ENCODE peak calls at places on chromosomes 16 and 17, in six cellular contexts. One of them, this sample, is unnamed.

GRCh38 chr16:85291302-85292148 is 179.3 kb upstream of the CIBAR2 start:
- DNase-seq in GM12878: no peak
- DNase-seq in H1: no peak
- DNase-seq in K562: peak; percentile 72
- DNase-seq in SK-N-SH: no peak
- DNase-seq in HepG2: peak; percentile 93
- DNase-seq in this sample: no peak

GRCh38 chr17:59757881-59758385 is 50.5 kb downstream of the VMP1 start:
- DNase-seq in K562: no peak
- DNase-seq in HepG2: no peak
- DNase-seq in GM12878: no peak
- DNase-seq in H1: no peak
- DNase-seq in SK-N-SH: no peak
- DNase-seq in this sample: no peak

GRCh38 chr16:3774156-3774767 is 56.9 kb upstream of the TRAP1 start:
- DNase-seq in H1: no peak
- DNase-seq in GM12878: no peak
- DNase-seq in SK-N-SH: no peak
- DNase-seq in HepG2: no peak
- DNase-seq in K562: no peak
- DNase-seq in this sample: no peak

GRCh38 chr17:27547301-27547683 is 83.7 kb upstream of the LGALS9 start:
- DNase-seq in H1: no peak
- DNase-seq in SK-N-SH: no peak
- DNase-seq in GM12878: no peak
- DNase-seq in K562: peak; percentile 64
- DNase-seq in HepG2: no peak
- DNase-seq in this sample: no peak

GRCh38 chr17:35022536-35023063 is 40.9 kb downstream of the RFFL start:
- DNase-seq in HepG2: peak; percentile 24
- DNase-seq in GM12878: no peak
- DNase-seq in H1: no peak
- DNase-seq in SK-N-SH: no peak
- DNase-seq in K562: no peak
- DNase-seq in this sample: peak; percentile 45

GRCh38 chr16:78706637-78707036 is 607.2 kb downstream of the WWOX start:
- DNase-seq in HepG2: peak; percentile 17
- DNase-seq in SK-N-SH: no peak
- DNase-seq in GM12878: no peak
- DNase-seq in H1: no peak
- DNase-seq in K562: no peak
- DNase-seq in this sample: no peak

GRCh38 chr16:89404561-89404960 is 85.8 kb downstream of the ANKRD11 start:
- DNase-seq in SK-N-SH: no peak
- DNase-seq in GM12878: no peak
- DNase-seq in H1: no peak
- DNase-seq in K562: no peak
- DNase-seq in HepG2: no peak
- DNase-seq in this sample: no peak

GRCh38 chr16:8763899-8764298 is 33.5 kb downstream of the TMEM186 start:
- DNase-seq in HepG2: no peak
- DNase-seq in GM12878: no peak
- DNase-seq in SK-N-SH: no peak
- DNase-seq in K562: no peak
- DNase-seq in H1: no peak
- DNase-seq in this sample: no peak

GRCh38 chr16:29962344-29962994 is 590 bp downstream of the TMEM219 start:
- DNase-seq in GM12878: no peak
- DNase-seq in H1: no peak
- DNase-seq in K562: peak; percentile 16
- DNase-seq in HepG2: peak; percentile 33
- DNase-seq in SK-N-SH: no peak
- DNase-seq in this sample: no peak

GRCh38 chr16:9258423-9259051 is 167.1 kb downstream of the HAPSTR1 start:
- DNase-seq in H1: peak; percentile 43
- DNase-seq in GM12878: no peak
- DNase-seq in K562: peak; percentile 66
- DNase-seq in SK-N-SH: peak; percentile 63
- DNase-seq in HepG2: peak; percentile 44
- DNase-seq in this sample: no peak

GRCh38 chr17:51322390-51323029 is 62.2 kb downstream of the UTP18 start:
- DNase-seq in SK-N-SH: peak; percentile 52
- DNase-seq in K562: peak; percentile 39
- DNase-seq in HepG2: peak; percentile 66
- DNase-seq in GM12878: no peak
- DNase-seq in H1: no peak
- DNase-seq in this sample: no peak

GRCh38 chr16:180101-180920 is at the start of gene HBQ1:
- DNase-seq in HepG2: peak; percentile 21
- DNase-seq in K562: peak; percentile 90
- DNase-seq in H1: no peak
- DNase-seq in SK-N-SH: peak; percentile 97
- DNase-seq in GM12878: no peak
- DNase-seq in this sample: no peak

GRCh38 chr17:20948984-20949777 is 93.6 kb downstream of the USP22 start:
- DNase-seq in GM12878: no peak
- DNase-seq in HepG2: no peak
- DNase-seq in SK-N-SH: no peak
- DNase-seq in K562: no peak
- DNase-seq in H1: no peak
- DNase-seq in this sample: no peak

GRCh38 chr16:2009302-2009711 is 314 bp downstream of the ZNF598 start:
- DNase-seq in H1: no peak
- DNase-seq in HepG2: no peak
- DNase-seq in K562: peak; percentile 47
- DNase-seq in GM12878: no peak
- DNase-seq in SK-N-SH: peak; percentile 70
- DNase-seq in this sample: no peak

GRCh38 chr17:73800893-73801292 is 156.6 kb upstream of the SDK2 start:
- DNase-seq in HepG2: no peak
- DNase-seq in SK-N-SH: no peak
- DNase-seq in K562: no peak
- DNase-seq in GM12878: no peak
- DNase-seq in H1: no peak
- DNase-seq in this sample: no peak

GRCh38 chr16:55133654-55134053 is 190.3 kb upstream of the IRX6 start:
- DNase-seq in K562: no peak
- DNase-seq in SK-N-SH: no peak
- DNase-seq in GM12878: no peak
- DNase-seq in H1: no peak
- DNase-seq in HepG2: no peak
- DNase-seq in this sample: no peak

GRCh38 chr16:80899804-80900592 is 95.6 kb upstream of the CDYL2 start:
- DNase-seq in HepG2: peak; percentile 52
- DNase-seq in GM12878: no peak
- DNase-seq in K562: peak; percentile 41
- DNase-seq in SK-N-SH: peak; percentile 68
- DNase-seq in H1: no peak
- DNase-seq in this sample: no peak

GRCh38 chr17:4806420-4806769 is 557 bp upstream of the PLD2 start:
- DNase-seq in SK-N-SH: no peak
- DNase-seq in HepG2: no peak
- DNase-seq in GM12878: no peak
- DNase-seq in K562: no peak
- DNase-seq in H1: no peak
- DNase-seq in this sample: no peak

GRCh38 chr17:16298140-16298662 is 55.1 kb downstream of the CENPV start:
- DNase-seq in HepG2: peak; percentile 90
- DNase-seq in K562: peak; percentile 22
- DNase-seq in SK-N-SH: no peak
- DNase-seq in H1: no peak
- DNase-seq in GM12878: no peak
- DNase-seq in this sample: no peak

GRCh38 chr16:87333101-87333500 is 15.9 kb upstream of the C16orf95 start:
- DNase-seq in HepG2: no peak
- DNase-seq in GM12878: no peak
- DNase-seq in H1: no peak
- DNase-seq in SK-N-SH: no peak
- DNase-seq in K562: no peak
- DNase-seq in this sample: no peak

GRCh38 chr17:16374539-16374938 is 6.4 kb upstream of the UBB start:
- DNase-seq in SK-N-SH: no peak
- DNase-seq in HepG2: no peak
- DNase-seq in H1: no peak
- DNase-seq in K562: no peak
- DNase-seq in GM12878: no peak
- DNase-seq in this sample: no peak

DNA sequence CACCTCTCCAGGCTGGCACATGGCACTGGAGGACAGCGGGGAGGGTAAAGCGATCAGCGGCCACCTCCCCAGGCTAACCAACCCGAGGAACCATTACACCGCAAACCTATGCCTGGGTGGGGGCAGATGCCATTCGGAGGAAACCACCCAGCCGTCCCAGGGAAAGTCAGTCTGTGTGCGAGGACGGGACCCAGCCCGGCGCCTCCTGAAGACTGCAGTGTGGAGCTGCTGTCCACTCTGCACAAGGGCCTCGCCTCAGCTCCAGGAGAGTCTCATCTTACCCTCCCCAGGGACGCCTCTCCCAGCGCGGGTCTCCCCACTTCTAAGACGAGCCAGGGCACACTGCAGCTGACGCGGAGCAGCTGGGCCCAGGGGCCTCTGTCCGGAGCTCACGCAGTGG is 8.0 kb downstream of the SLC38A10 start:
- DNase-seq in HepG2: no peak
- DNase-seq in GM12878: no peak
- DNase-seq in K562: no peak
- DNase-seq in SK-N-SH: no peak
- DNase-seq in H1: no peak
- DNase-seq in this sample: no peak
- TF ChIP-seq GABPA in HepG2: no peak
- TF ChIP-seq GABPA in GM12878: no peak
- TF ChIP-seq GABPA in K562: no peak
- TF ChIP-seq GABPA in SK-N-SH: no peak
- TF ChIP-seq GABPA in H1: no peak
- TF ChIP-seq GABPA in this sample: no peak

GRCh38 chr17:29368161-29368560 is 22.0 kb upstream of the TAOK1 start:
- DNase-seq in K562: no peak
- DNase-seq in SK-N-SH: no peak
- DNase-seq in H1: no peak
- DNase-seq in GM12878: no peak
- DNase-seq in HepG2: no peak
- DNase-seq in this sample: no peak

GRCh38 chr17:29363716-29364115 is 26.4 kb upstream of the TAOK1 start:
- DNase-seq in SK-N-SH: no peak
- DNase-seq in HepG2: no peak
- DNase-seq in GM12878: no peak
- DNase-seq in H1: no peak
- DNase-seq in K562: no peak
- DNase-seq in this sample: no peak

GRCh38 chr17:29368926-29369325 is 21.2 kb upstream of the TAOK1 start:
- DNase-seq in K562: no peak
- DNase-seq in GM12878: no peak
- DNase-seq in H1: no peak
- DNase-seq in HepG2: no peak
- DNase-seq in SK-N-SH: no peak
- DNase-seq in this sample: no peak

GRCh38 chr17:29359777-29360176 is 30.4 kb upstream of the TAOK1 start:
- DNase-seq in SK-N-SH: no peak
- DNase-seq in K562: no peak
- DNase-seq in H1: no peak
- DNase-seq in GM12878: no peak
- DNase-seq in HepG2: no peak
- DNase-seq in this sample: no peak

DNA sequence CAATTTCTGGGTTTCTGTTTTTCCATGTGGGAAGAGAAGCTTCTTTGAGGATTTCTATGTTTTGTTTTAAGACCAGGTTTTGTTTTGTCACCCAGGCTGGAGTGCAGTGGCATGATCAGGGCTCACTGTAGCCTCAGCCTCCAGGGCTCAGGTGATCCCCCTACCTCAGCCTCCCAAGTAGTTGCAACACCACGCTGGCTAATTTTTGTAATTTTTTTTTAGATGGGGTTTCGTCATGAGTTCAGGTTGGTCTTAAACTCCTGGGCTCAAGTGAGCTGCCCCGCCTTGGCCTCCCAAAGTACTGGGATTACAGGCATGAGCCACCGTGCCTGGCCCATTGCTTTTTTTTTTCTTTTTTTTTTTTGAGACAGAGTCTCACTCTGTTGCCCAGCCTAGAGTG is 25.5 kb upstream of the TAOK1 start:
- DNase-seq in SK-N-SH: no peak
- DNase-seq in GM12878: no peak
- DNase-seq in K562: no peak
- DNase-seq in H1: no peak
- DNase-seq in HepG2: no peak
- DNase-seq in this sample: no peak
- TF ChIP-seq GABPA in SK-N-SH: no peak
- TF ChIP-seq GABPA in GM12878: no peak
- TF ChIP-seq GABPA in K562: no peak
- TF ChIP-seq GABPA in H1: no peak
- TF ChIP-seq GABPA in HepG2: no peak
- TF ChIP-seq GABPA in this sample: no peak

DNA sequence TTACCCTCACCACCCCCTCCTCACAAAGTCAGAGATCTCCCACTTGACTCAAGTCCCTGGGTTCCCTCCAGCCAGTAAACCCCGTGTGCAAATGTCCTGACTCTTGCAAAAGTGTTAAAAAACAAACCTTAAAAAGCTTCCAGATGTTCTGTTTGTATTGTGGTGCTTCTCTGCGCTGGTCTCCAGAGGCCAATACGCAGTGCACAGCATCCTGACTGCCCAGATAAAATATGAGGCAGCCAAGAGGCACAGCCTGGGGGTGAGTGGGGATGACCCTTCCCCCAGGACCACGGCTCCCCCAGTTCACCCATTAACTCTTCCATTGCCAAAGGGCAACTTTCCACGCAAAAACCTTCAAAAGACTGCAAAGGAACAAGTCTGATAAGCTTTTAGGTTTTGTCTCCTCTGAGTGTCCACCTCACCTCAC is 291.8 kb downstream of the SOX9 start:
- DNase-seq in HepG2: peak; percentile 70
- DNase-seq in K562: no peak
- DNase-seq in SK-N-SH: no peak
- DNase-seq in GM12878: no peak
- DNase-seq in H1: no peak
- DNase-seq in this sample: no peak
- TF ChIP-seq GABPA in HepG2: no peak
- TF ChIP-seq GABPA in K562: no peak
- TF ChIP-seq GABPA in SK-N-SH: no peak
- TF ChIP-seq GABPA in GM12878: no peak
- TF ChIP-seq GABPA in H1: no peak
- TF ChIP-seq GABPA in this sample: no peak

GRCh38 chr16:49474741-49475140 is 101.1 kb downstream of the C16orf78 start:
- DNase-seq in H1: no peak
- DNase-seq in SK-N-SH: no peak
- DNase-seq in K562: no peak
- DNase-seq in GM12878: no peak
- DNase-seq in HepG2: no peak
- DNase-seq in this sample: no peak
- TF ChIP-seq GABPA in H1: no peak
- TF ChIP-seq GABPA in SK-N-SH: no peak
- TF ChIP-seq GABPA in K562: no peak
- TF ChIP-seq GABPA in GM12878: no peak
- TF ChIP-seq GABPA in HepG2: no peak
- TF ChIP-seq GABPA in this sample: no peak